ENCODE peak calls at places on chromosomes 3 and 15, in six cellular contexts. A, W, B, H, Y and X are unnamed samples.

GRCh38 chr3:134487406-134487805 is 1.5 kb downstream of the CEP63 start:
- DNase-seq in A (no peak), W (no peak), B (no peak), H (no peak), Y (no peak), X (no peak)

GRCh38 chr3:45993421-45994027 is 2.1 kb downstream of the FYCO1 start:
- DNase-seq in A (no peak), W (no peak), B (no peak), H (no peak), Y (no peak), X (no peak)

GRCh38 chr3:187963003-187963676 is 190.8 kb upstream of the LPP start:
- DNase-seq in A (no peak), W (no peak), B (no peak), H (no peak), Y (no peak), X (no peak)

GRCh38 chr3:106881177-106881576 is 496.1 kb upstream of the CCDC54 start:
- DNase-seq in A (no peak), W (no peak), B (no peak), H (no peak), Y (no peak), X (no peak)

GRCh38 chr3:43773273-43774104 is 82.8 kb downstream of the ABHD5 start:
- DNase-seq in A (peak; percentile 22), W (no peak), B (no peak), H (no peak), Y (no peak), X (peak; percentile 54)

GRCh38 chr15:64775551-64776401 is at the start of gene RBPMS2:
- DNase-seq in A (peak; percentile 37), W (no peak), B (peak; percentile 31), H (no peak), Y (no peak), X (peak; percentile 95)

GRCh38 chr3:149971403-149972075 is 844 bp upstream of the PFN2 start:
- DNase-seq in A (peak; percentile 83), W (no peak), B (no peak), H (peak; percentile 37), Y (no peak), X (no peak)

GRCh38 chr15:71747128-71748083 is 62.9 kb upstream of the NR2E3 start:
- DNase-seq in A (peak; percentile 92), W (peak; percentile 79), B (peak; percentile 47), H (peak; percentile 98), Y (no peak), X (no peak)

GRCh38 chr15:83914906-83915305 is 261.0 kb downstream of the ADAMTSL3 start:
- DNase-seq in A (no peak), W (no peak), B (no peak), H (peak; percentile 13), Y (no peak), X (no peak)

GRCh38 chr3:150740733-150741496 is 22.1 kb downstream of the SIAH2 start:
- DNase-seq in A (no peak), W (no peak), B (no peak), H (no peak), Y (no peak), X (no peak)

GRCh38 chr3:169846458-169847193 is 23.1 kb downstream of the LRRC31 start:
- DNase-seq in A (peak; percentile 14), W (peak; percentile 14), B (peak; percentile 45), H (peak; percentile 94), Y (peak; percentile 46), X (no peak)

GRCh38 chr15:52778457-52778856 is 11.7 kb downstream of the ONECUT1 start:
- DNase-seq in A (no peak), W (no peak), B (no peak), H (no peak), Y (no peak), X (no peak)

GRCh38 chr15:51162865-51163762 is 68.4 kb upstream of the TNFAIP8L3 start:
- DNase-seq in A (peak; percentile 85), W (no peak), B (peak; percentile 80), H (peak; percentile 70), Y (peak; percentile 9), X (peak; percentile 87)

GRCh38 chr3:107431048-107431297 is 53.7 kb downstream of the CCDC54 start:
- DNase-seq in A (peak; percentile 51), W (no peak), B (no peak), H (no peak), Y (no peak), X (no peak)

GRCh38 chr15:31887246-31887645 is 143.1 kb upstream of the CHRNA7 start:
- DNase-seq in A (no peak), W (no peak), B (no peak), H (no peak), Y (no peak), X (peak; percentile 41)

GRCh38 chr3:190289989-190290388 is 32.3 kb downstream of the CLDN1 start:
- DNase-seq in A (no peak), W (no peak), B (no peak), H (no peak), Y (peak; percentile 2), X (no peak)

GRCh38 chr3:49712631-49713317 is 6.7 kb downstream of the AMIGO3 start:
- DNase-seq in A (no peak), W (no peak), B (no peak), H (no peak), Y (no peak), X (peak; percentile 60)

GRCh38 chr3:30632065-30632464 is 25.7 kb downstream of the TGFBR2 start:
- DNase-seq in A (peak; percentile 40), W (no peak), B (peak; percentile 49), H (no peak), Y (no peak), X (no peak)

GRCh38 chr15:73818308-73818985 is 54.9 kb upstream of the TBC1D21 start:
- DNase-seq in A (no peak), W (no peak), B (no peak), H (no peak), Y (no peak), X (no peak)

GRCh38 chr3:196942915-196943277 is 568 bp upstream of the NCBP2 start:
- DNase-seq in A (peak; percentile 27), W (no peak), B (peak; percentile 51), H (peak; percentile 30), Y (no peak), X (no peak)

GRCh38 chr15:64634020-64634419 is 141.4 kb downstream of the RBPMS2 start:
- DNase-seq in A (peak; percentile 53), W (no peak), B (peak; percentile 25), H (no peak), Y (peak; percentile 96), X (no peak)

GRCh38 chr3:18239674-18240073 is 185.5 kb downstream of the SATB1 start:
- DNase-seq in A (no peak), W (no peak), B (no peak), H (peak; percentile 19), Y (no peak), X (no peak)

GRCh38 chr3:117059054-117059989 is 349.7 kb downstream of the TUSC7 start:
- DNase-seq in A (peak; percentile 58), W (no peak), B (peak; percentile 43), H (peak; percentile 54), Y (no peak), X (no peak)

GRCh38 chr3:43423142-43423541 is 136.8 kb downstream of the SNRK start:
- DNase-seq in A (peak; percentile 22), W (no peak), B (peak; percentile 13), H (no peak), Y (no peak), X (no peak)

GRCh38 chr3:76698136-76698535 is 341.8 kb upstream of the ROBO2 start:
- DNase-seq in A (no peak), W (no peak), B (no peak), H (no peak), Y (no peak), X (no peak)

GRCh38 chr3:157958471-157958870 is 147.7 kb downstream of the SHOX2 start:
- DNase-seq in A (no peak), W (no peak), B (peak; percentile 3), H (no peak), Y (no peak), X (peak; percentile 11)

GRCh38 chr3:155271343-155271613 is 22.2 kb downstream of the STRIT1 start:
- DNase-seq in A (no peak), W (no peak), B (no peak), H (no peak), Y (no peak), X (no peak)

GRCh38 chr15:57398336-57398735 is 22.0 kb downstream of the CGNL1 start:
- DNase-seq in A (no peak), W (no peak), B (no peak), H (no peak), Y (no peak), X (no peak)

GRCh38 chr15:39889601-39890000 is 30.5 kb downstream of the GPR176 start:
- DNase-seq in A (no peak), W (no peak), B (no peak), H (no peak), Y (no peak), X (no peak)

DNA sequence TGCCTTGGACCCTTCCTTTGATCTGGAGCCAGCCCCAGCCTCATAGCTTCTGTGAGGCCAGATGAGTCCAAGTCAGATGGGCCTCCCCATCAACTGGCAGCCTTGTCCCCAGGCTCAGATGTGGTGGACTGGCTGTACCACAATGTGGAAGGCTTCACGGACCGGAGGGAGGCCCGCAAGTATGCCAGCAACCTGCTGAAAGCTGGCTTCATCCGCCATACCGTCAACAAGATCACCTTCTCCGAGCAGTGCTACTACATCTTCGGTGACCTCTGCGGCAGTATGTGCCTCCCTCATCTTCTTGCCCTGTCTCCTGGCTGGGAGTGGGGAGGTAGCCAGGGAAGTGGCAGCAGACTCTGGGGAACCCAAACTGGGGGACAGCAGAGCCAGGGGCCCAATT is 6.9 kb upstream of the AP2M1 start:
- DNase-seq in A (no peak), W (no peak), B (no peak), H (no peak), Y (no peak), X (peak; percentile 13)
- H3K36me3 ChIP-seq in A (peaks cover 78% of the 10 kb centered on the region), W (peaks cover 54% of the 10 kb centered on the region), B (peaks cover 53% of the 10 kb centered on the region), H (peaks cover 32% of the 10 kb centered on the region), Y (peaks cover 8% of the 10 kb centered on the region), X (peaks cover 45% of the 10 kb centered on the region)

DNA sequence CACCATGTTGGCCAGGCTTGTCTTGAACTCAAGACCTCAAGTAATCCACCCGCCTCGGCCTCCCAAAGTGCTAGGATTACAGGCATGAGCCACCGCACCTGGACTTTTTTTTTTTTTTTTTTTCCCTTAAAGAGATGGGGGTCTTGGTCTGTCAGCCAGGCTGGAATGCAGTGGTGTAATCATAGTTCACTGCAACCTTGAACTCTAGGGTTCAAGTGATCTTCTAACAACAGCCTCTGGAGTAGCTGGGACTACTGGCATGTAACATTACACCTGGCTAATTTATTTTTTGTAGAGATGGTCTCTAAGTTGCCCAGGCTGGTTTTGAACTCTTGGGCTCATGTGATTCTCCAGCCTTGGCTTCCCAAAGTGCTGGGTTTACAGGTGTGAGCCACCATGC is 81.6 kb downstream of the ANKRD28 start:
- DNase-seq in A (no peak), W (no peak), B (no peak), H (no peak), Y (no peak), X (no peak)
- H3K36me3 ChIP-seq in A (no peaks in the 10 kb centered on the region), W (peaks cover 5% of the 10 kb centered on the region), B (peaks cover 4% of the 10 kb centered on the region), H (peaks cover 4% of the 10 kb centered on the region), Y (peaks cover 15% of the 10 kb centered on the region), X (peaks cover 2% of the 10 kb centered on the region)

DNA sequence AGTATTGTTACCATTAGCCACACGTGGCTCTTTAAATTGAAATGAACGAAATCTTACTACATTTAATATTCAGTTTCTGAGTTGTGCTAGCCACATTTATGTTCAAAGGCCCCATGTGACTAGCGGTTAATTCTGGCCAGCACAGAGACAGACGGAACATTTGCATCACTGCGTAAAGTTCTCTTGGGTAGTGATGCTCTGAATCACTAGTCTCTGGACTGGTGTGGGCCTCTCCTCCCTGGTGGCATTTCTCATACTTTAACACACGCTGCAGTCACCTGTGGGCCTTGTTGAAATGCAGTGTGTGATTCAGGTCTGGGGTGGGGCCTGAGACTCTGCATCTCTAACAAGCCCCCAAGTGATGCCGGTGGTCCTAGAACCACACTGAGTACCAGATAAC is 624.0 kb downstream of the FOXP1 start:
- DNase-seq in A (no peak), W (no peak), B (no peak), H (no peak), Y (no peak), X (no peak)
- H3K36me3 ChIP-seq in A (peaks cover 26% of the 10 kb centered on the region), W (peaks cover 8% of the 10 kb centered on the region), B (peaks cover 42% of the 10 kb centered on the region), H (peaks cover 6% of the 10 kb centered on the region), Y (no peaks in the 10 kb centered on the region), X (peaks cover 1% of the 10 kb centered on the region)

GRCh38 chr3:129587061-129587460 is 19.4 kb downstream of the PLXND1 start:
- DNase-seq in A (no peak), W (no peak), B (no peak), H (no peak), Y (no peak), X (no peak)
- H3K36me3 ChIP-seq in A (peaks cover 80% of the 10 kb centered on the region), W (peaks cover 30% of the 10 kb centered on the region), B (no peaks in the 10 kb centered on the region), H (no peaks in the 10 kb centered on the region), Y (no peaks in the 10 kb centered on the region), X (no peaks in the 10 kb centered on the region)